ENCODE peak calls at places on chromosomes 13 and 19, in ten cellular contexts. I is HEK293T; F is lung; X is Caki2; Y is foreskin keratinocyte; B is naive thymus-derived CD8-positive, alpha-beta T cell; E is EH; Q is C1 segment of cervical spinal cord; A is stimulated activated CD4-positive, alpha-beta T cell treated with anti-CD3 and anti-CD28 coated beads, Interleukin-2, amount 100 ng/mL, for 24 hours; V is activated CD4-positive, alpha-beta T cell treated with anti-CD3 and anti-CD28 coated beads for 24 hours. T is an unnamed sample.

GRCh38 chr19:1361601-1362384 is 21.9 kb upstream of the NDUFS7 start:
- DNase-seq in I (no peak), F (no peak), X (peak), Y (no peak), B (no peak), E (peak), Q (no peak), A (no peak), V (no peak), T (no peak)

GRCh38 chr13:109778102-109778542 is 8.3 kb downstream of the IRS2 start:
- DNase-seq in I (no peak), F (no peak), X (peak), Y (peak), B (no peak), E (peak), Q (no peak), A (no peak), V (no peak), T (no peak)

GRCh38 chr19:47032171-47032811 is 12.7 kb downstream of the NPAS1 start:
- DNase-seq in I (peak), F (peak), X (peak), Y (no peak), B (peak), E (peak), Q (peak), A (peak), V (peak), T (peak)

GRCh38 chr13:25422153-25422552 is 50.4 kb downstream of the ATP8A2 start:
- DNase-seq in I (no peak), F (no peak), X (no peak), Y (no peak), B (no peak), E (no peak), Q (no peak), A (no peak), V (no peak), T (no peak)

GRCh38 chr19:54646331-54646841 is 16.1 kb downstream of the LILRB1 start:
- DNase-seq in I (no peak), F (no peak), X (no peak), Y (no peak), B (no peak), E (no peak), Q (no peak), A (no peak), V (no peak), T (no peak)

GRCh38 chr19:14381689-14382474 is 638 bp downstream of the ADGRE5 start:
- DNase-seq in I (no peak), F (peak), X (peak), Y (no peak), B (peak), E (peak), Q (no peak), A (peak), V (peak), T (no peak)

GRCh38 chr13:29522044-29522685 is 73.3 kb downstream of the SLC7A1 start:
- DNase-seq in I (no peak), F (no peak), X (no peak), Y (no peak), B (no peak), E (peak), Q (no peak), A (no peak), V (no peak), T (no peak)

GRCh38 chr19:40630571-40631160 is 29.5 kb downstream of the LTBP4 start:
- DNase-seq in I (no peak), F (no peak), X (no peak), Y (no peak), B (no peak), E (no peak), Q (no peak), A (no peak), V (no peak), T (no peak)

GRCh38 chr19:35114656-35115537 is 726 bp upstream of the FXYD3 start:
- DNase-seq in I (peak), F (peak), X (peak), Y (peak), B (peak), E (peak), Q (peak), A (peak), V (peak), T (peak)

GRCh38 chr13:92677571-92677970 is 549.0 kb upstream of the GPC6 start:
- DNase-seq in I (peak), F (no peak), X (no peak), Y (no peak), B (no peak), E (no peak), Q (no peak), A (no peak), V (no peak), T (no peak)

GRCh38 chr19:54041969-54042606 is 21.6 kb downstream of the VSTM1 start:
- DNase-seq in I (no peak), F (no peak), X (peak), Y (peak), B (no peak), E (no peak), Q (no peak), A (no peak), V (no peak), T (no peak)

GRCh38 chr13:28337196-28338045 is 157.5 kb downstream of the FLT1 start:
- DNase-seq in I (no peak), F (no peak), X (no peak), Y (peak), B (no peak), E (peak), Q (no peak), A (no peak), V (no peak), T (no peak)

GRCh38 chr13:31629085-31629785 is 110.1 kb upstream of the RXFP2 start:
- DNase-seq in I (no peak), F (no peak), X (no peak), Y (no peak), B (no peak), E (peak), Q (no peak), A (no peak), V (no peak), T (no peak)

GRCh38 chr13:112114391-112114790 is 47.4 kb downstream of the SOX1 start:
- DNase-seq in I (no peak), F (no peak), X (no peak), Y (no peak), B (no peak), E (no peak), Q (no peak), A (no peak), V (no peak), T (no peak)

GRCh38 chr13:27036236-27036981 is 135.2 kb downstream of the USP12 start:
- DNase-seq in I (no peak), F (no peak), X (no peak), Y (peak), B (no peak), E (peak), Q (no peak), A (no peak), V (no peak), T (peak)

GRCh38 chr19:16458391-16459128 is 13.2 kb downstream of the EPS15L1 start:
- DNase-seq in I (no peak), F (no peak), X (peak), Y (no peak), B (no peak), E (no peak), Q (no peak), A (no peak), V (no peak), T (no peak)

GRCh38 chr13:30802953-30803478 is 67.7 kb downstream of the ALOX5AP start:
- DNase-seq in I (peak), F (peak), X (peak), Y (peak), B (peak), E (peak), Q (peak), A (peak), V (peak), T (peak)

GRCh38 chr19:18339703-18340102 is 695 bp upstream of the PGPEP1 start:
- DNase-seq in I (no peak), F (no peak), X (peak), Y (no peak), B (no peak), E (peak), Q (no peak), A (no peak), V (no peak), T (no peak)

GRCh38 chr13:106587787-106588186 is 19.9 kb upstream of the ARGLU1 start:
- DNase-seq in I (no peak), F (no peak), X (no peak), Y (no peak), B (no peak), E (no peak), Q (no peak), A (no peak), V (no peak), T (no peak)

GRCh38 chr19:20044663-20045062 is 5.4 kb upstream of the ZNF682 start:
- DNase-seq in I (no peak), F (no peak), X (no peak), Y (no peak), B (no peak), E (no peak), Q (no peak), A (no peak), V (no peak), T (no peak)

GRCh38 chr13:33081666-33082065 is 65.4 kb downstream of the KL start:
- DNase-seq in I (no peak), F (no peak), X (no peak), Y (no peak), B (no peak), E (no peak), Q (no peak), A (no peak), V (no peak), T (no peak)

GRCh38 chr13:35990196-35990595 is 141.0 kb downstream of the DCLK1 start:
- DNase-seq in I (no peak), F (no peak), X (no peak), Y (no peak), B (no peak), E (no peak), Q (no peak), A (no peak), V (no peak), T (no peak)